ENCODE peak calls at places on chromosome 2, in six cellular contexts. H, N, Q, R, L and Z are unnamed samples.

GRCh38 chr2:233542507-233542906 is 24.1 kb downstream of the USP40 start:
- DNase-seq in N (peak), H (no peak), L (no peak), R (no peak), Q (no peak), Z (no peak)

GRCh38 chr2:112954364-112954763 is 23.4 kb upstream of the IL36G start:
- DNase-seq in L (no peak), N (no peak), Q (no peak), R (no peak), H (no peak), Z (no peak)

GRCh38 chr2:146244131-146244530 is 1600.7 kb upstream of the ACVR2A start:
- DNase-seq in H (no peak), L (no peak), N (no peak), R (no peak), Q (no peak), Z (no peak)

GRCh38 chr2:56357655-56358295 is 174.0 kb downstream of the CCDC85A start:
- DNase-seq in H (no peak), L (no peak), Q (no peak), N (peak), R (no peak), Z (no peak)

GRCh38 chr2:217568289-217568985 is 434.4 kb downstream of the TNS1 start:
- DNase-seq in R (no peak), H (no peak), L (no peak), N (peak), Q (no peak), Z (no peak)

GRCh38 chr2:70676301-70677035 is 91.5 kb downstream of the ADD2 start:
- DNase-seq in R (no peak), N (no peak), L (no peak), H (no peak), Q (no peak), Z (no peak)

GRCh38 chr2:45141883-45142866 is 132.9 kb upstream of the SIX2 start:
- DNase-seq in L (no peak), R (no peak), H (no peak), N (no peak), Q (no peak), Z (no peak)

GRCh38 chr2:187377335-187377734 is 70.7 kb downstream of the CALCRL start:
- DNase-seq in Q (no peak), H (no peak), L (no peak), N (peak), R (no peak), Z (no peak)

GRCh38 chr2:48209214-48209885 is 303.1 kb upstream of the FBXO11 start:
- DNase-seq in Q (peak), N (peak), L (no peak), R (no peak), H (no peak), Z (no peak)

GRCh38 chr2:228657807-228658402 is 476.4 kb upstream of the SPHKAP start:
- DNase-seq in L (peak), H (no peak), Q (no peak), R (no peak), N (peak), Z (no peak)

GRCh38 chr2:142222715-142223114 is 91.9 kb upstream of the LRP1B start:
- DNase-seq in Q (no peak), N (no peak), L (no peak), R (no peak), H (no peak), Z (no peak)

GRCh38 chr2:159797468-159798375 is at the start of gene CD302:
- DNase-seq in H (peak), Q (peak), R (peak), L (peak), N (peak), Z (peak)

GRCh38 chr2:127597984-127598380 is 48.0 kb upstream of the GPR17 start:
- DNase-seq in Q (no peak), R (no peak), N (peak), L (no peak), H (no peak), Z (no peak)

GRCh38 chr2:102005989-102006885 is 14.5 kb downstream of the IL1R2 start:
- DNase-seq in L (peak), N (peak), R (no peak), H (peak), Q (peak), Z (peak)

GRCh38 chr2:186518945-186519344 is 32.9 kb downstream of the ZC3H15 start:
- DNase-seq in L (no peak), Q (no peak), R (no peak), N (peak), H (no peak), Z (no peak)

GRCh38 chr2:3198119-3198518 is 179.5 kb downstream of the EIPR1 start:
- DNase-seq in Q (no peak), N (no peak), R (peak), L (no peak), H (no peak), Z (no peak)

GRCh38 chr2:154484338-154485099 is 214.0 kb upstream of the KCNJ3 start:
- DNase-seq in N (no peak), H (no peak), L (no peak), Q (no peak), R (no peak), Z (no peak)

GRCh38 chr2:113105047-113105446 is 22.4 kb upstream of the IL1RN start:
- DNase-seq in H (no peak), Q (no peak), R (no peak), N (peak), L (no peak), Z (no peak)

GRCh38 chr2:190682168-190682567 is 33.3 kb downstream of the NAB1 start:
- DNase-seq in H (no peak), N (peak), L (no peak), R (no peak), Q (peak), Z (no peak)

GRCh38 chr2:43513216-43513615 is 82.6 kb downstream of the THADA start:
- DNase-seq in Q (no peak), N (peak), H (no peak), R (no peak), L (peak), Z (no peak)